ENCODE peak calls at places on chromosome 10, in four cellular contexts. One of them, this sample, is unnamed. For H4K20me1, the result is how much of the 10 kb centered on the place peaks cover.

GRCh38 chr10:102502029-102502336 is 529 bp downstream of the ACTR1A start:
- DNase-seq in H1: peak
- DNase-seq in K562: peak
- DNase-seq in HepG2: peak
- DNase-seq in this sample: peak

GRCh38 chr10:58950618-58951017 is 225.8 kb upstream of the PHYHIPL start:
- DNase-seq in HepG2: peak
- DNase-seq in K562: no peak
- DNase-seq in H1: no peak
- DNase-seq in this sample: no peak

GRCh38 chr10:46551701-46552525 is 4.5 kb downstream of the GPRIN2 start:
- DNase-seq in HepG2: no peak
- DNase-seq in H1: peak
- DNase-seq in K562: no peak
- DNase-seq in this sample: no peak

GRCh38 chr10:49387029-49387428 is 8.9 kb downstream of the DRGX start:
- DNase-seq in HepG2: no peak
- DNase-seq in H1: no peak
- DNase-seq in K562: no peak
- DNase-seq in this sample: no peak

GRCh38 chr10:124403548-124403947 is 15.2 kb downstream of the OAT start:
- DNase-seq in HepG2: peak
- DNase-seq in K562: peak
- DNase-seq in H1: peak
- DNase-seq in this sample: peak

GRCh38 chr10:110843796-110844616 is 27.7 kb upstream of the PDCD4 start:
- DNase-seq in K562: no peak
- DNase-seq in HepG2: peak
- DNase-seq in H1: no peak
- DNase-seq in this sample: no peak

GRCh38 chr10:124939290-124939689 is 2.6 kb upstream of the ZRANB1 start:
- DNase-seq in HepG2: no peak
- DNase-seq in H1: no peak
- DNase-seq in K562: no peak
- DNase-seq in this sample: no peak

GRCh38 chr10:31961675-31962074 is 33.0 kb upstream of the ARHGAP12 start:
- DNase-seq in HepG2: no peak
- DNase-seq in H1: no peak
- DNase-seq in K562: no peak
- DNase-seq in this sample: no peak

GRCh38 chr10:77392851-77393250 is 244.8 kb downstream of the KCNMA1 start:
- DNase-seq in K562: no peak
- DNase-seq in HepG2: no peak
- DNase-seq in H1: no peak
- DNase-seq in this sample: peak

GRCh38 chr10:126203746-126204145 is 184.5 kb downstream of the ADAM12 start:
- DNase-seq in H1: no peak
- DNase-seq in K562: no peak
- DNase-seq in HepG2: no peak
- DNase-seq in this sample: no peak

GRCh38 chr10:92274071-92274470 is 16.8 kb downstream of the CPEB3 start:
- DNase-seq in H1: no peak
- DNase-seq in K562: no peak
- DNase-seq in HepG2: no peak
- DNase-seq in this sample: no peak

GRCh38 chr10:5614081-5614721 is 52.2 kb downstream of the ASB13 start:
- DNase-seq in HepG2: no peak
- DNase-seq in H1: no peak
- DNase-seq in K562: no peak
- DNase-seq in this sample: no peak

GRCh38 chr10:122515588-122516231 is 44.8 kb upstream of the DMBT1 start:
- DNase-seq in H1: no peak
- DNase-seq in K562: no peak
- DNase-seq in HepG2: no peak
- DNase-seq in this sample: no peak
- TF ChIP-seq JUN in H1: no peak
- TF ChIP-seq JUN in K562: no peak
- TF ChIP-seq JUN in HepG2: no peak
- TF ChIP-seq JUN in this sample: no peak

DNA sequence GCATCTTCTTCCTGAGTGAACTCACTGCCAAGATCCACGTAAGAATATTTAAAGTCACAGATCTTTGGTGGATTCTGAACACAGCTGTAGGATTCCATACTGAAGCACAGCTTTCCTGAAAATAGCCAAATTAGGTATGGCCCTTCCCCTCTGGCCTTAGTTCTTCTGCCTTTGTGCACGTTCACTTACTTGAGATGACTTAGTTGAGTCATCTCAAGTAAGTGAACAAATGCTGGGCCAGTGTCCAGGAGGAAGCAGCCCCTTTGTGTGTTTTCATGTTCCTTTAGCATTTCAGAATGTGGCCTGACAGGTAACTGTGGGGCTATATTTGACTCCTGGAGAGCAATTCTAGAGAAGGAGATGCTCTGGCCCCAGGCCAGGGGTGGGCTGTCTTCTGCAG is 51.5 kb downstream of the CCNY start:
- DNase-seq in H1: no peak
- DNase-seq in K562: no peak
- DNase-seq in HepG2: no peak
- DNase-seq in this sample: peak
- H4K20me1 ChIP-seq in H1: under half
- H4K20me1 ChIP-seq in K562: under half
- H4K20me1 ChIP-seq in HepG2: under half
- H4K20me1 ChIP-seq in this sample: under half

DNA sequence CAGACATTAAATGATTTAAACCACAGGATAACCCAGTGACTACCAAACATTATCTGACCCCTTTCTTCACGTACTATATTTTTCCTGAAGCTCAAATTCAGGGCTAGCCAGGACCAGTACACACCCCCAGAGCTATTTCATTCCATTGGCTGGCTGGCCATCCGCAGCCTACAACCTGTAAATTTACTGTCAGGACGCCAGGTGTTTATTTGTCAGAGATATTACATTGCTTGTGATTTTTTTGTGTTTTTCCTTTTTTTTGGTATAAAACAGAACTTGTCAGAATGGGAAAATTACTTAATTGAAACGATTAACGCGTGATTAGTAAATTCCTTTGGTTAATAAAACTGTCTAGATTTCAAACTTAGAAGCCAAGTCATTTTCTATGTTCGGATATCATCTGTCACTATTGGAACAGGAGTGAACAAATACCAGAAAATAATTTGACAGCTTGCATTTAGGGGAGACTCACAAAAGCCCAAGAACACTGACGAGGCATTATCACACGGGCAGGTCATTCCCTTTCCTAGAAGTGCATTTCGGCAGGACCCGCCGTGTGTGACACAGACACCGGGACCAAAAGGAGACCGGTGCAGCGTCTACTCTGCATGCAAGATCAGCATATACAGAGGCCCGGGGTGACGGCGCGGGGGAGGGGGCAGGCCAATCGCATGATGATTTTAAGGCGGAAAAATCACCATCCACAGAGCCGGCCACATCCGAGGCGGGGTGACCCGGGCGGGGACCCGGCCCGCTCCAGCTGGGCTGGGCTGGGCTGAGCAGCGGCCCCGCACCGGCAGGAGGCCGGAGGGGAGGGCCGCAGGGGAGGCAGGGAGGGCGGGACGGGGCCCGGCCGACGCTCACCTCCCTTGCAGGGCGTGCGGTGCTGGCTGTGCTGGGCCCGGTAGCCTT is 926 bp downstream of the GLUD1 start:
- DNase-seq in K562: peak
- DNase-seq in H1: peak
- DNase-seq in HepG2: peak
- DNase-seq in this sample: peak
- TF ChIP-seq JUN in K562: no peak
- TF ChIP-seq JUN in H1: no peak
- TF ChIP-seq JUN in HepG2: no peak
- TF ChIP-seq JUN in this sample: no peak

DNA sequence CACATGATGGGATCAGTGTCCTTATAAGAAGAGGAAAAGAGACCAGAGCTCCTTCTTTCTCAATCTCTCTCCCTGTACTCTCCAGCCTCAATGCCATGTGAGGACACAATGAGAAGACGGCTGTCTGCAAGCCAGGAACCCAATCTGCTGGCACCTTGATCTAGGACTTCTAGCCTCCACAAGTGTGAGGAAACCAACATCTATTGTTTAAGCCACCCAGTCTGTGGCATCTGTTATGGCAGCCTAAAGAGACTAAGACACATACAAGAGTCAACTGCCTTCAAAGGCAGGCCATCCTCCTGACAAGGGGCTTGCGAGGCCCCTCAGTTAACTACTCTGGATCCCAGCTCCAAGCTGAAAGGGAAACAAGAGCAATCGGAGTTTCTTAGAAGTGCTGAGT is 218.2 kb upstream of the FRMD4A start:
- DNase-seq in H1: no peak
- DNase-seq in HepG2: no peak
- DNase-seq in K562: no peak
- DNase-seq in this sample: no peak
- H4K20me1 ChIP-seq in H1: under half
- H4K20me1 ChIP-seq in HepG2: under half
- H4K20me1 ChIP-seq in K562: under half
- H4K20me1 ChIP-seq in this sample: under half

DNA sequence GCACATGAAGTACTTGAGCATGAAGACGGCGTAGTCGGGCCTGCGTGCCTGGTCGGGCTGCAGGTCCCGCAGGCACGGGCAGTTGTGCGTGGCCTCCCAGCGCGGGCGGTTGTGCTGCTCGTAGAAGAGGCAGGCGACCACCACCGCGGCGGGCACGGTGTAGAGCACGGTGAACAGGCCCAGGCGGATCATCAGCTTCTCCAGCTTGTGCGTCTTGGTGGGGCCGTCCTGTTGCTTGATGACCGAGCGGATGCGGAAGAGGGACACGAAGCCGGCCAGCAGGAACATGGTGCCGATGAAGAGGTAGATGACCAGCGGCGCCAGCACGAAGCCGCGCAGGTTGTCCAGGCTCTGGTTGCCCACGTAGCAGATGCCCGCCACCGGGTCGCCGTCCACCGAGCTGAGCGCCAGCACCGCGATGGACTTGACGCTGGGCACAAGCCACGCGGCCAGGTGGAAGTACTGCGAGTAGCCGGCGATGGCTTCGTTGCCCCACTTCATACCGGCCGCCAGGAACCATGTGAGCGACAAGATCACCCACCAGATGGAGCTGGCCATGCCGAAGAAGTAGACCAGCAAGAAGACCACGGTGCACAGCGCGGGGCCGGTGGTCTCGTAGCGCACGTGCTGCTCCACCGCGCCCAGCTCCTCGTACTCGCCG is 2.3 kb downstream of the FZD8 start:
- DNase-seq in HepG2: no peak
- DNase-seq in H1: peak
- DNase-seq in K562: no peak
- DNase-seq in this sample: peak
- TF ChIP-seq JUN in HepG2: no peak
- TF ChIP-seq JUN in H1: no peak
- TF ChIP-seq JUN in K562: no peak
- TF ChIP-seq JUN in this sample: no peak

GRCh38 chr10:598415-599170 is 90.9 kb downstream of the DIP2C start:
- DNase-seq in H1: no peak
- DNase-seq in HepG2: no peak
- DNase-seq in K562: no peak
- DNase-seq in this sample: no peak
- H4K20me1 ChIP-seq in H1: under half
- H4K20me1 ChIP-seq in HepG2: under half
- H4K20me1 ChIP-seq in K562: under half
- H4K20me1 ChIP-seq in this sample: under half

GRCh38 chr10:79353726-79354125 is 6.5 kb downstream of the PPIF start:
- DNase-seq in H1: no peak
- DNase-seq in K562: no peak
- DNase-seq in HepG2: no peak
- DNase-seq in this sample: no peak
- TF ChIP-seq JUN in H1: no peak
- TF ChIP-seq JUN in K562: no peak
- TF ChIP-seq JUN in HepG2: no peak
- TF ChIP-seq JUN in this sample: no peak

DNA sequence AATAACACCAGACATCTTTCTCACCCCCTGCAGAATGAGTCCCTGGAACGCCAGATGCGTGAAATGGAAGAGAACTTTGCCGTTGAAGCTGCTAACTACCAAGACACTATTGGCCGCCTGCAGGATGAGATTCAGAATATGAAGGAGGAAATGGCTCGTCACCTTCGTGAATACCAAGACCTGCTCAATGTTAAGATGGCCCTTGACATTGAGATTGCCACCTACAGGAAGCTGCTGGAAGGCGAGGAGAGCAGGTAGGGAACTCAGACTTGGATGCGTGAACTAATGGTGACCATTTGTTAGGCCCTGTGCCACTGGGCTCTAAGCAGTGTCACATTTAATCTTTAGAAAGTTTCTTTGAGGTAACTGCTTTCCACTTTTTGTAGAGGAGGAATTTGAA is 7.1 kb downstream of the VIM start:
- DNase-seq in H1: no peak
- DNase-seq in K562: no peak
- DNase-seq in HepG2: no peak
- DNase-seq in this sample: peak
- H4K20me1 ChIP-seq in H1: under half
- H4K20me1 ChIP-seq in K562: under half
- H4K20me1 ChIP-seq in HepG2: under half
- H4K20me1 ChIP-seq in this sample: under half

This sample was measured in endothelial cell of umbilical vein.